ENCODE peak calls at places on chromosomes 13 and 19, in nine cellular contexts. One of them, this sample, is unnamed.
A peak's percentile ranks its signal among the peaks of the same experiment; 100 is the strongest.

GRCh38 chr19:5947435-5947834 is 30.5 kb downstream of the RANBP3 start:
- DNase-seq in psoas muscle: peak; percentile 79
- DNase-seq in pancreas: no peak
- DNase-seq in adrenal gland: peak; percentile 85
- DNase-seq in dorsolateral prefrontal cortex: peak; percentile 78
- DNase-seq in kidney epithelial cell: no peak
- DNase-seq in brain microvascular endothelial cell: peak; percentile 57
- DNase-seq in mucosa of descending colon: no peak
- DNase-seq in coronary artery: no peak
- DNase-seq in this sample: peak; percentile 78

GRCh38 chr19:53945441-53945840 is 17.3 kb upstream of the CACNG8 start:
- DNase-seq in mucosa of descending colon: no peak
- DNase-seq in psoas muscle: no peak
- DNase-seq in coronary artery: no peak
- DNase-seq in pancreas: no peak
- DNase-seq in kidney epithelial cell: no peak
- DNase-seq in dorsolateral prefrontal cortex: peak; percentile 72
- DNase-seq in brain microvascular endothelial cell: peak; percentile 13
- DNase-seq in adrenal gland: no peak
- DNase-seq in this sample: no peak

GRCh38 chr13:52067237-52067636 is 42.7 kb downstream of the UTP14C start:
- DNase-seq in pancreas: no peak
- DNase-seq in dorsolateral prefrontal cortex: no peak
- DNase-seq in mucosa of descending colon: no peak
- DNase-seq in adrenal gland: no peak
- DNase-seq in brain microvascular endothelial cell: no peak
- DNase-seq in coronary artery: no peak
- DNase-seq in psoas muscle: no peak
- DNase-seq in kidney epithelial cell: no peak
- DNase-seq in this sample: no peak

GRCh38 chr13:99866781-99867180 is 104.8 kb downstream of the ZIC5 start:
- DNase-seq in psoas muscle: no peak
- DNase-seq in brain microvascular endothelial cell: no peak
- DNase-seq in mucosa of descending colon: no peak
- DNase-seq in coronary artery: no peak
- DNase-seq in pancreas: no peak
- DNase-seq in dorsolateral prefrontal cortex: no peak
- DNase-seq in kidney epithelial cell: no peak
- DNase-seq in adrenal gland: no peak
- DNase-seq in this sample: no peak

GRCh38 chr13:37869756-37870488 is at the start of gene TRPC4:
- DNase-seq in adrenal gland: no peak
- DNase-seq in psoas muscle: peak; percentile 49
- DNase-seq in kidney epithelial cell: peak; percentile 21
- DNase-seq in mucosa of descending colon: peak; percentile 29
- DNase-seq in pancreas: peak; percentile 57
- DNase-seq in coronary artery: peak; percentile 74
- DNase-seq in dorsolateral prefrontal cortex: peak; percentile 70
- DNase-seq in brain microvascular endothelial cell: peak; percentile 79
- DNase-seq in this sample: peak; percentile 60

GRCh38 chr13:96772426-96772825 is 221.8 kb downstream of the OXGR1 start:
- DNase-seq in dorsolateral prefrontal cortex: no peak
- DNase-seq in psoas muscle: no peak
- DNase-seq in coronary artery: no peak
- DNase-seq in pancreas: no peak
- DNase-seq in adrenal gland: no peak
- DNase-seq in brain microvascular endothelial cell: no peak
- DNase-seq in mucosa of descending colon: no peak
- DNase-seq in kidney epithelial cell: no peak
- DNase-seq in this sample: no peak

GRCh38 chr19:39599116-39599515 is 3.2 kb upstream of the LGALS13 start:
- DNase-seq in psoas muscle: no peak
- DNase-seq in pancreas: no peak
- DNase-seq in adrenal gland: no peak
- DNase-seq in brain microvascular endothelial cell: peak; percentile 15
- DNase-seq in kidney epithelial cell: no peak
- DNase-seq in coronary artery: no peak
- DNase-seq in dorsolateral prefrontal cortex: no peak
- DNase-seq in mucosa of descending colon: no peak
- DNase-seq in this sample: no peak

GRCh38 chr19:15331419-15332310 is 674 bp downstream of the BRD4 start:
- DNase-seq in pancreas: peak; percentile 61
- DNase-seq in kidney epithelial cell: no peak
- DNase-seq in psoas muscle: peak; percentile 82
- DNase-seq in coronary artery: peak; percentile 77
- DNase-seq in adrenal gland: no peak
- DNase-seq in dorsolateral prefrontal cortex: no peak
- DNase-seq in mucosa of descending colon: peak; percentile 76
- DNase-seq in brain microvascular endothelial cell: no peak
- DNase-seq in this sample: peak; percentile 85

GRCh38 chr19:38452430-38453366 is 19.2 kb downstream of the RYR1 start:
- DNase-seq in adrenal gland: no peak
- DNase-seq in brain microvascular endothelial cell: no peak
- DNase-seq in mucosa of descending colon: no peak
- DNase-seq in psoas muscle: peak; percentile 87
- DNase-seq in kidney epithelial cell: no peak
- DNase-seq in coronary artery: no peak
- DNase-seq in dorsolateral prefrontal cortex: no peak
- DNase-seq in pancreas: no peak
- DNase-seq in this sample: no peak

GRCh38 chr19:21022996-21023395 is 2.5 kb downstream of the ZNF430 start:
- DNase-seq in psoas muscle: no peak
- DNase-seq in brain microvascular endothelial cell: peak; percentile 56
- DNase-seq in coronary artery: no peak
- DNase-seq in pancreas: no peak
- DNase-seq in kidney epithelial cell: peak; percentile 67
- DNase-seq in dorsolateral prefrontal cortex: no peak
- DNase-seq in adrenal gland: no peak
- DNase-seq in mucosa of descending colon: no peak
- DNase-seq in this sample: no peak

GRCh38 chr13:92896842-92897241 is 329.8 kb upstream of the GPC6 start:
- DNase-seq in psoas muscle: no peak
- DNase-seq in mucosa of descending colon: no peak
- DNase-seq in kidney epithelial cell: no peak
- DNase-seq in pancreas: no peak
- DNase-seq in coronary artery: no peak
- DNase-seq in adrenal gland: no peak
- DNase-seq in brain microvascular endothelial cell: peak; percentile 20
- DNase-seq in dorsolateral prefrontal cortex: no peak
- DNase-seq in this sample: no peak

GRCh38 chr13:73900591-73900990 is 233.6 kb downstream of the KLF12 start:
- DNase-seq in psoas muscle: no peak
- DNase-seq in adrenal gland: no peak
- DNase-seq in coronary artery: no peak
- DNase-seq in dorsolateral prefrontal cortex: no peak
- DNase-seq in brain microvascular endothelial cell: no peak
- DNase-seq in mucosa of descending colon: no peak
- DNase-seq in pancreas: no peak
- DNase-seq in kidney epithelial cell: no peak
- DNase-seq in this sample: no peak

GRCh38 chr13:27960362-27961226 is 8.5 kb downstream of the CDX2 start:
- DNase-seq in pancreas: peak; percentile 86
- DNase-seq in psoas muscle: no peak
- DNase-seq in mucosa of descending colon: peak; percentile 91
- DNase-seq in kidney epithelial cell: no peak
- DNase-seq in coronary artery: no peak
- DNase-seq in brain microvascular endothelial cell: peak; percentile 34
- DNase-seq in dorsolateral prefrontal cortex: no peak
- DNase-seq in adrenal gland: no peak
- DNase-seq in this sample: peak; percentile 81

DNA sequence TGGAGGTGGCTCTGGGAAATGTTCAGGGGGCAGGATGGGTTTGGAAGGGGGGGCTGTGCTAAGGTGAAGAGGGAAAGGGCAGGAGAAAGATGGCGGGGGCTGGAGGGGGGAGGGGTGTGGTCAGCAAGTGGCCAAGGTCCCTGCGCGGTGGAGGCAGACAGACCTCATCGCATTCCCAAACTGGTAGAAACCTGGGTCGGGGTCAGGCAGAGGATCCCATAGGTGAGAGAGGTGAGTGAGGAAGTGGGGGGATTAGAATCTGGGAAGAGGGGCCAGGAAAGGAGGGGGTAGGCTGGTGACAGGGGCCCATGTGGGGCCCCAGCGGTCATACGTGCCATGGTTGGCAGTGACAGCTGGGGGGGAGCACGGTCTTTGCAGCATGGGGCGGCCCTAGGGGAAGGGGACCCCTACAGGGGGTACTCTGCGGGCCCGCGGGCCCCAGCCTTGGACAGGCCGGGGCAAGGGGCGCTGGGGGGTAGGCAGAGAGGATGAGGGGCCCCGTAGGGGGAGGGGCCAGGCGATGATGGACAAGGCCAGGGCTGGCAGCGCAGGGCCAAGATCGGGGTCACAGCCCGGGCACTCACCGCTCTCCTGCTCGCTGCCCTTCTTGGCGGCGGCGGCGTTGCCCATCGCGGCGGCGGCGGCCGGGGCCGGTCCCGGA is 514 bp downstream of the PRKACA start:
- DNase-seq in dorsolateral prefrontal cortex: peak; percentile 42
- DNase-seq in psoas muscle: peak; percentile 77
- DNase-seq in pancreas: peak; percentile 59
- DNase-seq in mucosa of descending colon: peak; percentile 64
- DNase-seq in kidney epithelial cell: no peak
- DNase-seq in coronary artery: no peak
- DNase-seq in adrenal gland: peak; percentile 78
- DNase-seq in brain microvascular endothelial cell: no peak
- DNase-seq in this sample: peak; percentile 78
- TF ChIP-seq CTCF in dorsolateral prefrontal cortex: no peak
- TF ChIP-seq CTCF in psoas muscle: no peak
- TF ChIP-seq CTCF in pancreas: no peak
- TF ChIP-seq CTCF in mucosa of descending colon: no peak
- TF ChIP-seq CTCF in kidney epithelial cell: no peak
- TF ChIP-seq CTCF in coronary artery: no peak
- TF ChIP-seq CTCF in adrenal gland: no peak
- TF ChIP-seq CTCF in brain microvascular endothelial cell: no peak
- TF ChIP-seq CTCF in this sample: no peak

GRCh38 chr19:43464089-43464775 is 1.2 kb downstream of the LYPD3 start:
- DNase-seq in kidney epithelial cell: no peak
- DNase-seq in dorsolateral prefrontal cortex: peak; percentile 42
- DNase-seq in coronary artery: no peak
- DNase-seq in psoas muscle: peak; percentile 81
- DNase-seq in brain microvascular endothelial cell: no peak
- DNase-seq in pancreas: peak; percentile 67
- DNase-seq in adrenal gland: no peak
- DNase-seq in mucosa of descending colon: peak; percentile 85
- DNase-seq in this sample: peak; percentile 87

GRCh38 chr19:43467276-43467675 is 1.9 kb upstream of the LYPD3 start:
- DNase-seq in psoas muscle: no peak
- DNase-seq in kidney epithelial cell: no peak
- DNase-seq in mucosa of descending colon: no peak
- DNase-seq in coronary artery: no peak
- DNase-seq in pancreas: no peak
- DNase-seq in brain microvascular endothelial cell: no peak
- DNase-seq in dorsolateral prefrontal cortex: no peak
- DNase-seq in adrenal gland: no peak
- DNase-seq in this sample: no peak

GRCh38 chr19:43463381-43464088 is 1.9 kb downstream of the LYPD3 start:
- DNase-seq in adrenal gland: peak; percentile 98
- DNase-seq in psoas muscle: peak; percentile 96
- DNase-seq in dorsolateral prefrontal cortex: peak; percentile 86
- DNase-seq in coronary artery: peak; percentile 97
- DNase-seq in pancreas: peak; percentile 98
- DNase-seq in kidney epithelial cell: peak; percentile 39
- DNase-seq in mucosa of descending colon: peak; percentile 99
- DNase-seq in brain microvascular endothelial cell: peak; percentile 91
- DNase-seq in this sample: peak; percentile 99

GRCh38 chr19:43466793-43467192 is 1.4 kb upstream of the LYPD3 start:
- DNase-seq in pancreas: no peak
- DNase-seq in coronary artery: no peak
- DNase-seq in dorsolateral prefrontal cortex: no peak
- DNase-seq in adrenal gland: no peak
- DNase-seq in psoas muscle: no peak
- DNase-seq in mucosa of descending colon: no peak
- DNase-seq in kidney epithelial cell: no peak
- DNase-seq in brain microvascular endothelial cell: no peak
- DNase-seq in this sample: no peak

GRCh38 chr19:43465468-43466120 is at the start of gene LYPD3:
- DNase-seq in pancreas: peak; percentile 22
- DNase-seq in brain microvascular endothelial cell: no peak
- DNase-seq in psoas muscle: no peak
- DNase-seq in kidney epithelial cell: peak; percentile 19
- DNase-seq in adrenal gland: peak; percentile 65
- DNase-seq in mucosa of descending colon: peak; percentile 71
- DNase-seq in dorsolateral prefrontal cortex: no peak
- DNase-seq in coronary artery: no peak
- DNase-seq in this sample: no peak
- H3K4me3 ChIP-seq in pancreas: peak within 1 kb of the TSS; percentile 69
- H3K4me3 ChIP-seq in brain microvascular endothelial cell: no peak within 1 kb of the TSS
- H3K4me3 ChIP-seq in psoas muscle: peak within 1 kb of the TSS; percentile 82
- H3K4me3 ChIP-seq in kidney epithelial cell: no peak within 1 kb of the TSS
- H3K4me3 ChIP-seq in adrenal gland: no peak within 1 kb of the TSS
- H3K4me3 ChIP-seq in mucosa of descending colon: no peak within 1 kb of the TSS
- H3K4me3 ChIP-seq in dorsolateral prefrontal cortex: peak within 1 kb of the TSS; percentile 65
- H3K4me3 ChIP-seq in coronary artery: peak within 1 kb of the TSS; percentile 76
- H3K4me3 ChIP-seq in this sample: peak within 1 kb of the TSS; percentile 72

DNA sequence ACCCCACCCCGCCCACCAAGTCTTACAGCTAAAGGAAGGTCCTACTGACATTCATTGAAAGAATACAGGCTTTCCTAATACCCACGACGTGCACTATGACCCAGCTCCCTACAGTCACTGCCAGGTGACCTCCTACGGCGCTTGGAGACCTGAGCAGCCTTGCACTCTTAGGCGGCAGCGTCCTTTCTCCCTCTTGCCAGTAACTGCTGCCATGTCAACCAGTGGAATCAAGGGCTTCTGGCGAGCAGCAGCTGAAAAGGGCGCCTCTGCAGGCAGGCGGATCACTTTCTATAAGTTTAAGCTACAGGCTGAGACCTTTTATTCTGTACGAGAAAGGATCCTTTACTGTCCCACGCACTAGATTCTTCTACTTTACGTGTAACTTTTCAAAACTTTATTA is 2.0 kb downstream of the KCTD12 start:
- DNase-seq in pancreas: peak; percentile 31
- DNase-seq in adrenal gland: peak; percentile 77
- DNase-seq in mucosa of descending colon: peak; percentile 63
- DNase-seq in psoas muscle: peak; percentile 54
- DNase-seq in dorsolateral prefrontal cortex: peak; percentile 30
- DNase-seq in brain microvascular endothelial cell: peak; percentile 29
- DNase-seq in kidney epithelial cell: no peak
- DNase-seq in coronary artery: no peak
- DNase-seq in this sample: peak; percentile 72
- TF ChIP-seq CTCF in pancreas: no peak
- TF ChIP-seq CTCF in adrenal gland: no peak
- TF ChIP-seq CTCF in mucosa of descending colon: peak; percentile 16
- TF ChIP-seq CTCF in psoas muscle: no peak
- TF ChIP-seq CTCF in dorsolateral prefrontal cortex: no peak
- TF ChIP-seq CTCF in brain microvascular endothelial cell: peak; percentile 70
- TF ChIP-seq CTCF in kidney epithelial cell: peak; percentile 40
- TF ChIP-seq CTCF in coronary artery: no peak
- TF ChIP-seq CTCF in this sample: peak; percentile 37

GRCh38 chr13:35332134-35332533 is 144.4 kb downstream of the MAB21L1 start:
- DNase-seq in brain microvascular endothelial cell: no peak
- DNase-seq in pancreas: no peak
- DNase-seq in kidney epithelial cell: no peak
- DNase-seq in coronary artery: no peak
- DNase-seq in dorsolateral prefrontal cortex: no peak
- DNase-seq in adrenal gland: no peak
- DNase-seq in psoas muscle: no peak
- DNase-seq in mucosa of descending colon: no peak
- DNase-seq in this sample: no peak

DNA sequence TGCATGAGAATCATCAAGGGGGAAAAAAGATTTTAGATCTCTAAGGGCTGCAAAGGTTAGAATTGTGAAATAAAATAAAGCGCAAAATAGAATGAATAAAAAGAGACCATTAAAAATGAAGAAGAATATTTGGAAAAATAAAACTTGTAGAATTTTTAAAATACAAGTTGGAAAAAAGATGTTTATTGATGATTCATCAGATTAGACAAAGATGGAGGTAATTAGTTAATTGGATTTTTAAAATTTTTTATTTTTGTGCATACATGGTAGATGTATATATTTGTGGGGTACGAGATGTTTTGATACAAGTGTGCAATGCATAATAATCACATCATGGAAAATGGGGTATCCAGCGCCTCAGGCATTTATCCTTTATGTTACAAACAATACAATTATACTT is 143.3 kb downstream of the MAB21L1 start:
- DNase-seq in dorsolateral prefrontal cortex: no peak
- DNase-seq in psoas muscle: no peak
- DNase-seq in adrenal gland: no peak
- DNase-seq in kidney epithelial cell: no peak
- DNase-seq in coronary artery: no peak
- DNase-seq in mucosa of descending colon: no peak
- DNase-seq in brain microvascular endothelial cell: no peak
- DNase-seq in pancreas: no peak
- DNase-seq in this sample: no peak
- H3K4me3 ChIP-seq in dorsolateral prefrontal cortex: no peak overlapping the region
- H3K4me3 ChIP-seq in psoas muscle: no peak overlapping the region
- H3K4me3 ChIP-seq in adrenal gland: no peak overlapping the region
- H3K4me3 ChIP-seq in kidney epithelial cell: no peak overlapping the region
- H3K4me3 ChIP-seq in coronary artery: no peak overlapping the region
- H3K4me3 ChIP-seq in mucosa of descending colon: no peak overlapping the region
- H3K4me3 ChIP-seq in brain microvascular endothelial cell: no peak overlapping the region
- H3K4me3 ChIP-seq in pancreas: no peak overlapping the region
- H3K4me3 ChIP-seq in this sample: no peak overlapping the region